ENCODE peak calls at places on chromosomes 6 and 20, in five cellular contexts. D is esophagus squamous epithelium; O is CD4-positive, alpha-beta T cell; P is psoas muscle; H is thoracic aorta. M is an unnamed sample.

GRCh38 chr6:31776961-31777666 is at the start of gene VWA7:
- DNase-seq in P (peak; percentile 73), D (no peak), O (peak; percentile 54), H (peak; percentile 44), M (no peak)

GRCh38 chr6:138691595-138692057 is 81.9 kb upstream of the CCDC28A start:
- DNase-seq in H (no peak), O (no peak), D (no peak), P (no peak), M (no peak)

GRCh38 chr6:39210437-39210836 is 18.8 kb downstream of the KCNK5 start:
- DNase-seq in H (no peak), D (no peak), P (no peak), O (no peak), M (no peak)

GRCh38 chr6:141403827-141404226 is 728.9 kb upstream of the GJE1 start:
- DNase-seq in O (no peak), D (no peak), P (no peak), H (no peak), M (no peak)

GRCh38 chr6:112216699-112217551 is 37.4 kb downstream of the LAMA4 start:
- DNase-seq in P (no peak), D (no peak), O (no peak), H (no peak), M (no peak)

GRCh38 chr6:21610376-21610775 is 16.8 kb downstream of the SOX4 start:
- DNase-seq in O (no peak), D (no peak), H (no peak), P (no peak), M (no peak)

GRCh38 chr6:158752613-158753012 is 66.6 kb downstream of the EZR start:
- DNase-seq in O (no peak), P (no peak), D (no peak), H (no peak), M (peak; percentile 84)

GRCh38 chr6:108453601-108454157 is 107.0 kb upstream of the FOXO3 start:
- DNase-seq in H (no peak), O (no peak), P (no peak), D (no peak), M (no peak)

GRCh38 chr6:106334646-106335448 is 9.3 kb upstream of the ATG5 start:
- DNase-seq in O (peak; percentile 16), H (no peak), P (no peak), D (no peak), M (peak; percentile 1)

GRCh38 chr6:35238843-35239289 is 20.7 kb upstream of the ZNF76 start:
- DNase-seq in P (no peak), H (peak; percentile 49), O (no peak), D (no peak), M (no peak)

GRCh38 chr20:41989935-41990635 is 371.9 kb upstream of the CHD6 start:
- DNase-seq in D (no peak), P (no peak), H (no peak), O (no peak), M (no peak)

GRCh38 chr20:23100021-23100753 is 14.1 kb upstream of the CD93 start:
- DNase-seq in D (no peak), O (no peak), P (no peak), H (no peak), M (no peak)

GRCh38 chr6:155943635-155944034 is 488.0 kb upstream of the NOX3 start:
- DNase-seq in P (no peak), O (no peak), D (no peak), H (no peak), M (no peak)

GRCh38 chr6:36969240-36969691 is 14.7 kb downstream of the PI16 start:
- DNase-seq in H (no peak), P (no peak), D (no peak), O (no peak), M (no peak)

GRCh38 chr20:36202891-36203338 is 33.4 kb upstream of the AAR2 start:
- DNase-seq in P (peak; percentile 76), D (no peak), O (peak; percentile 73), H (no peak), M (peak; percentile 69)

GRCh38 chr20:14210146-14210545 is 127.3 kb downstream of the FLRT3 start:
- DNase-seq in H (no peak), O (no peak), D (no peak), P (no peak), M (no peak)

GRCh38 chr20:19784511-19785172 is 26.6 kb downstream of the RIN2 start:
- DNase-seq in P (peak; percentile 44), H (no peak), D (no peak), O (no peak), M (no peak)

GRCh38 chr20:60851826-60852704 is 400.0 kb upstream of the CDH4 start:
- DNase-seq in P (no peak), D (no peak), H (no peak), O (no peak), M (no peak)

GRCh38 chr6:111715321-111715720 is 109.6 kb upstream of the TRAF3IP2 start:
- DNase-seq in D (no peak), O (peak; percentile 24), P (no peak), H (no peak), M (peak; percentile 31)

GRCh38 chr20:38383147-38383546 is 36.9 kb downstream of the LBP start:
- DNase-seq in P (no peak), O (no peak), H (no peak), D (no peak), M (no peak)

GRCh38 chr6:89509719-89510339 is 76.9 kb downstream of the ANKRD6 start:
- DNase-seq in D (no peak), P (no peak), H (no peak), O (no peak), M (no peak)

GRCh38 chr6:30727920-30728605 is 7.9 kb downstream of the TUBB start:
- DNase-seq in D (no peak), O (no peak), H (no peak), P (no peak), M (no peak)

GRCh38 chr6:37180075-37180474 is 10.1 kb downstream of the PIM1 start:
- DNase-seq in H (no peak), O (no peak), P (no peak), D (no peak), M (no peak)

GRCh38 chr6:162698440-162698839 is 29.1 kb downstream of the PRKN start:
- DNase-seq in D (no peak), P (no peak), O (no peak), H (no peak), M (no peak)

GRCh38 chr6:150584596-150584995 is 15.1 kb upstream of the PLEKHG1 start:
- DNase-seq in P (no peak), D (no peak), H (no peak), O (no peak), M (no peak)

GRCh38 chr6:126123226-126123625 is 136.9 kb downstream of the TRMT11 start:
- DNase-seq in H (no peak), D (no peak), P (no peak), O (no peak), M (no peak)

GRCh38 chr6:149107973-149108372 is 209.5 kb upstream of the TAB2 start:
- DNase-seq in H (no peak), P (no peak), O (no peak), D (no peak), M (peak; percentile 9)

GRCh38 chr6:27836080-27836782 is 76.0 kb downstream of the OR2B2 start:
- DNase-seq in D (no peak), P (no peak), O (no peak), H (no peak), M (no peak)

GRCh38 chr20:62609170-62609786 is 33.0 kb upstream of the SLCO4A1 start:
- DNase-seq in P (no peak), H (no peak), O (no peak), D (no peak), M (no peak)

GRCh38 chr6:105804436-105804835 is 281.7 kb upstream of the PRDM1 start:
- DNase-seq in P (no peak), H (no peak), D (no peak), O (no peak), M (no peak)

GRCh38 chr20:10006461-10006860 is 28.3 kb upstream of the ANKEF1 start:
- DNase-seq in D (no peak), H (no peak), P (no peak), O (no peak), M (no peak)

GRCh38 chr20:20446613-20447012 is 78.7 kb downstream of the INSM1 start:
- DNase-seq in D (no peak), P (no peak), O (no peak), H (no peak), M (no peak)

GRCh38 chr6:113591896-113592827 is 265.0 kb upstream of the MARCKS start:
- DNase-seq in D (no peak), H (no peak), P (no peak), O (no peak), M (no peak)

GRCh38 chr6:83411731-83412130 is 19.1 kb downstream of the ME1 start:
- DNase-seq in P (no peak), D (no peak), H (no peak), O (no peak), M (no peak)

GRCh38 chr6:52362443-52363221 is 681 bp downstream of the PAQR8 start:
- DNase-seq in D (no peak), P (peak; percentile 17), H (no peak), O (peak; percentile 33), M (no peak)

GRCh38 chr20:855466-856360 is 22.2 kb downstream of the FAM110A start:
- DNase-seq in H (no peak), O (peak; percentile 6), D (no peak), P (no peak), M (no peak)
- H3K27ac ChIP-seq in H (no peak overlapping the region), O (no peak overlapping the region), D (peak overlapping the region; percentile 77), P (no peak overlapping the region), M (no peak overlapping the region)

GRCh38 chr6:133890941-133891813 is 2.3 kb downstream of the TCF21 start:
- DNase-seq in H (no peak), D (no peak), O (no peak), P (peak; percentile 34), M (no peak)
- H3K27ac ChIP-seq in H (no peak overlapping the region), D (peak overlapping the region; percentile 91), O (no peak overlapping the region), P (no peak overlapping the region), M (no peak overlapping the region)

DNA sequence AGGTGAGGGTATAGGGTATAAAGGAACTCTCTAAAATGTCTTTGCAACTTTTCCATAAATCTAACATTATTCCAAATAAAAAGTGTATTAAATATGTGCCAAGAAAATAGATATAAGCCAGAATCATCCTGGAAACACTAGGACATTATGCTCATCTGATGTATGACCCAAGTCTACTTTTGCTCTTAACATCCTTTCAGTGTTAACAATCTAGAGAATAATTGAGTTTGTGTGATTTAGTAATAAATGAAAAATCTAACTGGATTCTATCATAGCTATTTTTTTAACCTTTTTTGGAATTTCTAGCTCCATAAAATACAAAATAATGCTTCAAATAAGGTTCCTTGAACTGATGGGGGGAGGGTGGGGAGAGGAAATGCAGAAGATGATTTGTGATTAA is 68.7 kb downstream of the PDSS2 start:
- DNase-seq in P (no peak), D (no peak), H (no peak), O (no peak), M (no peak)
- H3K27ac ChIP-seq in P (no peak overlapping the region), D (no peak overlapping the region), H (no peak overlapping the region), O (no peak overlapping the region), M (no peak overlapping the region)

DNA sequence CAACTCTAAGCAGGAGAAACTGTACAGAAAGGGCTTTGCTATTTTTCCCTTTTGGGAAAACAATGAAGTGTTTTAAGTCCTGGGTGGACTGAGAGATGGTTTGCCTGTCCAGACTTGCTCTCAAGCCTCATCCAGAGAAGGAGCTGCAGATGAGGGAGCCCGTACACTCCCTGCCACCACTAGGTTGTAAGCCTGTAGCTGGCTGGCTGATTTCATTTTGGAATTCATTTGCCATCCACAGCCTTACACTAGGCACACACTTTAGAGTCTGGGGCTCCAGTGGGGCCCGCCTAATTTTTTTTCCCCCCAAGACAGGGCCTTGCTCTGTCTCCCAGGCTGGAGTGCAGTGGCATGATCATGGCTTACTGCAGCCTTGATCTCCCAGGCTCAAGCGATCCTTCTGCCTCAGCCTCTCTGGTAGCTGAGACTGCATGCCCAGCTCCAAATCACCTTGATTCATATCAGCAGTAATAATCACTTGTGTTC is 28.4 kb downstream of the POFUT1 start:
- DNase-seq in H (no peak), P (no peak), O (no peak), D (no peak), M (no peak)
- H3K27ac ChIP-seq in H (no peak overlapping the region), P (no peak overlapping the region), O (no peak overlapping the region), D (peak overlapping the region; percentile 51), M (peak overlapping the region; percentile 63)

GRCh38 chr6:4577406-4577805 is 198.8 kb upstream of the CDYL start:
- DNase-seq in H (no peak), D (no peak), O (no peak), P (no peak), M (no peak)
- H3K27ac ChIP-seq in H (no peak overlapping the region), D (peak overlapping the region; percentile 57), O (no peak overlapping the region), P (no peak overlapping the region), M (peak overlapping the region; percentile 2)

M was measured in substantia nigra.